ENCODE peak calls at places on chromosomes 11 and 22, in eight cellular contexts. Q is RWPE1, I is fibroblast of lung, W is cardiac septum, S is HepG2, D is kidney, E is iPS-NIHi11, Y is body of pancreas. T is an unnamed sample.

GRCh38 chr11:95867105-95867504 is 56.8 kb downstream of the MTMR2 start:
- DNase-seq in Q (no peak), I (no peak), W (no peak), S (no peak), D (no peak), E (no peak), Y (no peak), T (no peak)

GRCh38 chr11:121936375-121936774 is 179.6 kb downstream of the BLID start:
- DNase-seq in Q (no peak), I (peak; percentile 71), W (no peak), S (no peak), D (no peak), E (no peak), Y (no peak), T (no peak)

GRCh38 chr11:10807629-10808552 is 835 bp downstream of the EIF4G2 start:
- DNase-seq in Q (peak; percentile 28), I (peak; percentile 54), W (peak; percentile 92), S (peak; percentile 32), D (peak; percentile 91), E (peak; percentile 48), Y (peak; percentile 56), T (peak; percentile 65)

GRCh38 chr11:469684-470667 is 19.9 kb downstream of the PTDSS2 start:
- DNase-seq in Q (peak; percentile 28), I (peak; percentile 47), W (no peak), S (peak; percentile 83), D (peak; percentile 89), E (no peak), Y (peak; percentile 65), T (no peak)

GRCh38 chr11:12088047-12088481 is 22.3 kb upstream of the MICAL2 start:
- DNase-seq in Q (peak; percentile 51), I (peak; percentile 83), W (no peak), S (no peak), D (no peak), E (no peak), Y (peak; percentile 36), T (no peak)

GRCh38 chr22:39825661-39826102 is 67.9 kb downstream of the ENTHD1 start:
- DNase-seq in Q (no peak), I (no peak), W (no peak), S (no peak), D (no peak), E (no peak), Y (no peak), T (no peak)

GRCh38 chr11:112881461-112881860 is 79.8 kb upstream of the NCAM1 start:
- DNase-seq in Q (peak; percentile 86), I (peak; percentile 74), W (peak; percentile 92), S (no peak), D (peak; percentile 88), E (peak; percentile 94), Y (peak; percentile 80), T (no peak)

GRCh38 chr22:19879248-19879575 is 24.5 kb upstream of the GNB1L start:
- DNase-seq in Q (no peak), I (no peak), W (peak; percentile 66), S (no peak), D (peak; percentile 63), E (no peak), Y (peak; percentile 1), T (no peak)

GRCh38 chr11:134020598-134020997 is 48.3 kb upstream of the JAM3 start:
- DNase-seq in Q (no peak), I (no peak), W (no peak), S (no peak), D (no peak), E (no peak), Y (no peak), T (no peak)

GRCh38 chr11:47616726-47617416 is 22.7 kb upstream of the C1QTNF4 start:
- DNase-seq in Q (peak; percentile 30), I (peak; percentile 65), W (no peak), S (peak; percentile 58), D (no peak), E (peak; percentile 66), Y (peak; percentile 45), T (no peak)

GRCh38 chr11:46353706-46354105 is 6.4 kb downstream of the DGKZ start:
- DNase-seq in Q (no peak), I (peak; percentile 17), W (no peak), S (no peak), D (no peak), E (no peak), Y (no peak), T (no peak)

GRCh38 chr22:44711701-44712100 is 9.7 kb downstream of the PRR5 start:
- DNase-seq in Q (no peak), I (no peak), W (no peak), S (no peak), D (no peak), E (no peak), Y (no peak), T (no peak)

GRCh38 chr11:118610773-118611432 is 3.5 kb downstream of the PHLDB1 start:
- DNase-seq in Q (no peak), I (peak; percentile 54), W (peak; percentile 91), S (peak; percentile 34), D (peak; percentile 94), E (peak; percentile 82), Y (peak; percentile 92), T (peak; percentile 81)

GRCh38 chr22:47291565-47292495 is 529.4 kb downstream of the TBC1D22A start:
- DNase-seq in Q (no peak), I (no peak), W (peak; percentile 24), S (no peak), D (no peak), E (no peak), Y (no peak), T (no peak)

GRCh38 chr22:45254388-45254787 is 13.7 kb upstream of the KIAA0930 start:
- DNase-seq in Q (no peak), I (no peak), W (no peak), S (no peak), D (no peak), E (no peak), Y (no peak), T (no peak)

GRCh38 chr22:47163876-47164513 is 401.5 kb downstream of the TBC1D22A start:
- DNase-seq in Q (no peak), I (no peak), W (peak; percentile 71), S (no peak), D (peak; percentile 76), E (no peak), Y (peak; percentile 6), T (no peak)

GRCh38 chr22:30245985-30246901 is at the start of gene LIF:
- DNase-seq in Q (peak; percentile 53), I (peak; percentile 82), W (no peak), S (no peak), D (no peak), E (peak; percentile 73), Y (peak; percentile 38), T (no peak)

GRCh38 chr11:31521497-31522150 is 12.1 kb downstream of the ELP4 start:
- DNase-seq in Q (no peak), I (no peak), W (no peak), S (no peak), D (no peak), E (no peak), Y (no peak), T (no peak)

GRCh38 chr11:2096001-2096918 is 42.9 kb downstream of the IGF2 start:
- DNase-seq in Q (no peak), I (peak; percentile 73), W (peak; percentile 71), S (no peak), D (peak; percentile 61), E (no peak), Y (no peak), T (peak; percentile 23)

GRCh38 chr11:110434952-110435779 is 5.4 kb downstream of the FDX1 start:
- DNase-seq in Q (no peak), I (no peak), W (no peak), S (peak; percentile 15), D (no peak), E (peak; percentile 29), Y (peak; percentile 73), T (no peak)

T was measured in CD8-positive, alpha-beta memory T cell.